ENCODE peak calls at places on chromosomes 16 and 17, in ten cellular contexts. One of them, this sample, is unnamed.

GRCh38 chr17:37821025-37821713 is 76.3 kb upstream of the HNF1B start:
- DNase-seq in GM10248: no peak
- DNase-seq in Peyer's patch: no peak
- DNase-seq in tibial nerve: no peak
- DNase-seq in astrocyte of the spinal cord: no peak
- DNase-seq in adrenal gland: peak
- DNase-seq in stomach: no peak
- DNase-seq in A549: no peak
- DNase-seq in GM20000: no peak
- DNase-seq in AG04450: no peak
- DNase-seq in this sample: peak

GRCh38 chr17:81015135-81015534 is 19.8 kb upstream of the BAIAP2 start:
- DNase-seq in astrocyte of the spinal cord: no peak
- DNase-seq in AG04450: no peak
- DNase-seq in GM20000: no peak
- DNase-seq in tibial nerve: no peak
- DNase-seq in adrenal gland: no peak
- DNase-seq in stomach: no peak
- DNase-seq in Peyer's patch: no peak
- DNase-seq in A549: no peak
- DNase-seq in GM10248: no peak
- DNase-seq in this sample: no peak

GRCh38 chr17:56812971-56813388 is 20.7 kb downstream of the C17orf67 start:
- DNase-seq in stomach: no peak
- DNase-seq in adrenal gland: no peak
- DNase-seq in astrocyte of the spinal cord: no peak
- DNase-seq in A549: no peak
- DNase-seq in AG04450: no peak
- DNase-seq in Peyer's patch: no peak
- DNase-seq in GM10248: no peak
- DNase-seq in GM20000: no peak
- DNase-seq in tibial nerve: no peak
- DNase-seq in this sample: no peak

GRCh38 chr17:28346199-28346580 is 10.6 kb downstream of the TNFAIP1 start:
- DNase-seq in GM20000: no peak
- DNase-seq in GM10248: no peak
- DNase-seq in A549: no peak
- DNase-seq in astrocyte of the spinal cord: peak
- DNase-seq in stomach: no peak
- DNase-seq in AG04450: no peak
- DNase-seq in tibial nerve: no peak
- DNase-seq in Peyer's patch: no peak
- DNase-seq in adrenal gland: no peak
- DNase-seq in this sample: no peak

GRCh38 chr16:53053967-53054669 is 673 bp upstream of the CHD9 start:
- DNase-seq in stomach: peak
- DNase-seq in adrenal gland: peak
- DNase-seq in astrocyte of the spinal cord: peak
- DNase-seq in AG04450: no peak
- DNase-seq in GM10248: peak
- DNase-seq in GM20000: peak
- DNase-seq in tibial nerve: no peak
- DNase-seq in A549: no peak
- DNase-seq in Peyer's patch: no peak
- DNase-seq in this sample: no peak

GRCh38 chr16:14215941-14216340 is 144.8 kb downstream of the MRTFB start:
- DNase-seq in Peyer's patch: no peak
- DNase-seq in tibial nerve: no peak
- DNase-seq in GM10248: no peak
- DNase-seq in adrenal gland: peak
- DNase-seq in GM20000: no peak
- DNase-seq in AG04450: no peak
- DNase-seq in A549: no peak
- DNase-seq in stomach: no peak
- DNase-seq in astrocyte of the spinal cord: no peak
- DNase-seq in this sample: no peak

GRCh38 chr17:49871211-49871610 is 23.3 kb upstream of the TAC4 start:
- DNase-seq in GM10248: no peak
- DNase-seq in GM20000: no peak
- DNase-seq in A549: no peak
- DNase-seq in stomach: peak
- DNase-seq in AG04450: no peak
- DNase-seq in astrocyte of the spinal cord: no peak
- DNase-seq in Peyer's patch: no peak
- DNase-seq in tibial nerve: no peak
- DNase-seq in adrenal gland: no peak
- DNase-seq in this sample: no peak

GRCh38 chr17:40530988-40531971 is 29.9 kb upstream of the TNS4 start:
- DNase-seq in stomach: no peak
- DNase-seq in tibial nerve: peak
- DNase-seq in GM10248: peak
- DNase-seq in AG04450: no peak
- DNase-seq in A549: no peak
- DNase-seq in astrocyte of the spinal cord: no peak
- DNase-seq in Peyer's patch: peak
- DNase-seq in adrenal gland: no peak
- DNase-seq in GM20000: peak
- DNase-seq in this sample: no peak

GRCh38 chr16:67163903-67164558 is 514 bp upstream of the HSF4 start:
- DNase-seq in adrenal gland: no peak
- DNase-seq in astrocyte of the spinal cord: no peak
- DNase-seq in stomach: no peak
- DNase-seq in tibial nerve: no peak
- DNase-seq in Peyer's patch: no peak
- DNase-seq in GM20000: no peak
- DNase-seq in GM10248: no peak
- DNase-seq in AG04450: no peak
- DNase-seq in A549: no peak
- DNase-seq in this sample: no peak

GRCh38 chr17:47687328-47687690 is 6.7 kb upstream of the TBKBP1 start:
- DNase-seq in tibial nerve: no peak
- DNase-seq in A549: no peak
- DNase-seq in GM10248: no peak
- DNase-seq in adrenal gland: no peak
- DNase-seq in astrocyte of the spinal cord: no peak
- DNase-seq in AG04450: no peak
- DNase-seq in Peyer's patch: no peak
- DNase-seq in stomach: no peak
- DNase-seq in GM20000: no peak
- DNase-seq in this sample: no peak

GRCh38 chr17:67606471-67606870 is 111.3 kb upstream of the NOL11 start:
- DNase-seq in astrocyte of the spinal cord: no peak
- DNase-seq in tibial nerve: no peak
- DNase-seq in Peyer's patch: no peak
- DNase-seq in GM10248: no peak
- DNase-seq in GM20000: no peak
- DNase-seq in A549: no peak
- DNase-seq in AG04450: no peak
- DNase-seq in adrenal gland: peak
- DNase-seq in stomach: peak
- DNase-seq in this sample: no peak

GRCh38 chr16:54847207-54847606 is 83.5 kb upstream of the IRX5 start:
- DNase-seq in GM10248: no peak
- DNase-seq in GM20000: no peak
- DNase-seq in astrocyte of the spinal cord: no peak
- DNase-seq in Peyer's patch: no peak
- DNase-seq in tibial nerve: no peak
- DNase-seq in AG04450: no peak
- DNase-seq in adrenal gland: no peak
- DNase-seq in stomach: no peak
- DNase-seq in A549: no peak
- DNase-seq in this sample: peak

GRCh38 chr16:72124148-72124547 is 30.5 kb downstream of the DHX38 start:
- DNase-seq in A549: no peak
- DNase-seq in tibial nerve: no peak
- DNase-seq in adrenal gland: no peak
- DNase-seq in GM20000: no peak
- DNase-seq in AG04450: no peak
- DNase-seq in stomach: no peak
- DNase-seq in astrocyte of the spinal cord: no peak
- DNase-seq in GM10248: no peak
- DNase-seq in Peyer's patch: no peak
- DNase-seq in this sample: no peak

GRCh38 chr17:7551396-7551795 is 2.5 kb downstream of the TNFSF12 start:
- DNase-seq in GM20000: no peak
- DNase-seq in astrocyte of the spinal cord: no peak
- DNase-seq in adrenal gland: no peak
- DNase-seq in tibial nerve: no peak
- DNase-seq in A549: no peak
- DNase-seq in GM10248: no peak
- DNase-seq in stomach: no peak
- DNase-seq in Peyer's patch: no peak
- DNase-seq in AG04450: no peak
- DNase-seq in this sample: no peak

GRCh38 chr16:64864232-64864803 is 257.5 kb downstream of the CDH11 start:
- DNase-seq in A549: no peak
- DNase-seq in adrenal gland: no peak
- DNase-seq in GM20000: no peak
- DNase-seq in AG04450: peak
- DNase-seq in GM10248: no peak
- DNase-seq in astrocyte of the spinal cord: peak
- DNase-seq in tibial nerve: no peak
- DNase-seq in stomach: no peak
- DNase-seq in Peyer's patch: no peak
- DNase-seq in this sample: peak

GRCh38 chr17:34886831-34887230 is 74.4 kb downstream of the CCT6B start:
- DNase-seq in adrenal gland: no peak
- DNase-seq in stomach: no peak
- DNase-seq in tibial nerve: no peak
- DNase-seq in GM10248: no peak
- DNase-seq in A549: no peak
- DNase-seq in astrocyte of the spinal cord: no peak
- DNase-seq in AG04450: no peak
- DNase-seq in Peyer's patch: no peak
- DNase-seq in GM20000: no peak
- DNase-seq in this sample: no peak

GRCh38 chr16:59698341-59698979 is 964.3 kb upstream of the GOT2 start:
- DNase-seq in astrocyte of the spinal cord: peak
- DNase-seq in tibial nerve: no peak
- DNase-seq in adrenal gland: no peak
- DNase-seq in GM10248: no peak
- DNase-seq in Peyer's patch: no peak
- DNase-seq in AG04450: no peak
- DNase-seq in A549: no peak
- DNase-seq in stomach: no peak
- DNase-seq in GM20000: no peak
- DNase-seq in this sample: peak

GRCh38 chr17:7848665-7849184 is 6.1 kb upstream of the TMEM88 start:
- DNase-seq in stomach: no peak
- DNase-seq in astrocyte of the spinal cord: no peak
- DNase-seq in GM20000: no peak
- DNase-seq in GM10248: no peak
- DNase-seq in AG04450: no peak
- DNase-seq in Peyer's patch: no peak
- DNase-seq in A549: no peak
- DNase-seq in tibial nerve: no peak
- DNase-seq in adrenal gland: no peak
- DNase-seq in this sample: no peak

GRCh38 chr16:54407596-54407995 is 121.0 kb upstream of the IRX3 start:
- DNase-seq in astrocyte of the spinal cord: peak
- DNase-seq in adrenal gland: no peak
- DNase-seq in AG04450: no peak
- DNase-seq in Peyer's patch: no peak
- DNase-seq in tibial nerve: no peak
- DNase-seq in GM10248: no peak
- DNase-seq in GM20000: no peak
- DNase-seq in stomach: no peak
- DNase-seq in A549: no peak
- DNase-seq in this sample: peak

GRCh38 chr17:64180089-64180488 is 50.1 kb upstream of the ERN1 start:
- DNase-seq in GM10248: no peak
- DNase-seq in adrenal gland: no peak
- DNase-seq in AG04450: no peak
- DNase-seq in tibial nerve: no peak
- DNase-seq in A549: no peak
- DNase-seq in GM20000: no peak
- DNase-seq in Peyer's patch: no peak
- DNase-seq in stomach: no peak
- DNase-seq in astrocyte of the spinal cord: no peak
- DNase-seq in this sample: peak
- TF ChIP-seq CTCF in GM10248: no peak
- TF ChIP-seq CTCF in adrenal gland: no peak
- TF ChIP-seq CTCF in AG04450: peak
- TF ChIP-seq CTCF in tibial nerve: no peak
- TF ChIP-seq CTCF in A549: no peak
- TF ChIP-seq CTCF in GM20000: no peak
- TF ChIP-seq CTCF in Peyer's patch: no peak
- TF ChIP-seq CTCF in stomach: no peak
- TF ChIP-seq CTCF in astrocyte of the spinal cord: no peak
- TF ChIP-seq CTCF in this sample: no peak

GRCh38 chr17:8997994-8998628 is 23.2 kb upstream of the NTN1 start:
- DNase-seq in AG04450: no peak
- DNase-seq in A549: peak
- DNase-seq in GM20000: peak
- DNase-seq in stomach: peak
- DNase-seq in Peyer's patch: peak
- DNase-seq in adrenal gland: peak
- DNase-seq in GM10248: peak
- DNase-seq in tibial nerve: peak
- DNase-seq in astrocyte of the spinal cord: peak
- DNase-seq in this sample: peak
- TF ChIP-seq CTCF in AG04450: peak
- TF ChIP-seq CTCF in A549: peak
- TF ChIP-seq CTCF in GM20000: peak
- TF ChIP-seq CTCF in stomach: no peak
- TF ChIP-seq CTCF in Peyer's patch: peak
- TF ChIP-seq CTCF in adrenal gland: peak
- TF ChIP-seq CTCF in GM10248: peak
- TF ChIP-seq CTCF in tibial nerve: peak
- TF ChIP-seq CTCF in astrocyte of the spinal cord: peak
- TF ChIP-seq CTCF in this sample: peak

DNA sequence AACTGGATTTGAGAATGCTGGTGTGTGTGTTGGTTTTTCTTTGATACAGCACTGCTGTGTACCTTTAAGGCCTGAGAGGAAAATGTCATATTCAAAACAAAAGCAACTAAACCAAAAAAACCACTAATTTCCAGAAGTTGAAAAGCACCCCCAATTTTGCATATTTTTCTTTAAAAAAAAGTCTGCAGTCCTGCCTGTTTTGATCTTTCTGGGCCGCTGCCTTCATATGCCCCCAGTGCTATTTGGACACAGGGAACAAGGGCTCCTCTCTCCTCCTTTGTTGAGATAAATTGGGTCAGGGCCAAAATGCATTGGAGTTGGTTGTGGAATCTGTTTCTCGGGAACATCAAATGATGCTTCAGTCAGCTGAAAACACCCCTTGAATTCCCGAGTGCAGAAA is 26.9 kb downstream of the GPT2 start:
- DNase-seq in A549: no peak
- DNase-seq in astrocyte of the spinal cord: no peak
- DNase-seq in Peyer's patch: no peak
- DNase-seq in AG04450: no peak
- DNase-seq in adrenal gland: no peak
- DNase-seq in GM20000: peak
- DNase-seq in stomach: no peak
- DNase-seq in GM10248: peak
- DNase-seq in tibial nerve: no peak
- DNase-seq in this sample: no peak
- TF ChIP-seq CTCF in A549: no peak
- TF ChIP-seq CTCF in astrocyte of the spinal cord: no peak
- TF ChIP-seq CTCF in Peyer's patch: no peak
- TF ChIP-seq CTCF in AG04450: no peak
- TF ChIP-seq CTCF in adrenal gland: no peak
- TF ChIP-seq CTCF in GM20000: no peak
- TF ChIP-seq CTCF in stomach: no peak
- TF ChIP-seq CTCF in GM10248: no peak
- TF ChIP-seq CTCF in tibial nerve: no peak
- TF ChIP-seq CTCF in this sample: no peak

GRCh38 chr16:1941162-1941923 is 1.7 kb downstream of the MSRB1 start:
- DNase-seq in A549: no peak
- DNase-seq in AG04450: no peak
- DNase-seq in GM10248: no peak
- DNase-seq in GM20000: no peak
- DNase-seq in stomach: no peak
- DNase-seq in Peyer's patch: no peak
- DNase-seq in tibial nerve: no peak
- DNase-seq in astrocyte of the spinal cord: peak
- DNase-seq in adrenal gland: no peak
- DNase-seq in this sample: no peak
- TF ChIP-seq CTCF in A549: peak
- TF ChIP-seq CTCF in AG04450: no peak
- TF ChIP-seq CTCF in GM10248: no peak
- TF ChIP-seq CTCF in GM20000: no peak
- TF ChIP-seq CTCF in stomach: no peak
- TF ChIP-seq CTCF in Peyer's patch: no peak
- TF ChIP-seq CTCF in tibial nerve: no peak
- TF ChIP-seq CTCF in astrocyte of the spinal cord: peak
- TF ChIP-seq CTCF in adrenal gland: no peak
- TF ChIP-seq CTCF in this sample: no peak

This sample was measured in MCF 10A.